ENCODE peak calls at places on chromosomes 2 and 18, in six cellular contexts. P, X, A, U, Z and K are unnamed samples.

GRCh38 chr2:227164745-227165350 is 424 bp downstream of the COL4A3 start:
- DNase-seq in A (no peak), P (no peak), Z (peak), X (no peak), U (no peak), K (peak)

GRCh38 chr18:59646946-59647307 is 50.3 kb downstream of the CCBE1 start:
- DNase-seq in Z (no peak), U (no peak), X (no peak), P (peak), A (no peak), K (no peak)

GRCh38 chr18:55097406-55098170 is 138.3 kb upstream of the CCDC68 start:
- DNase-seq in U (no peak), X (no peak), Z (peak), P (no peak), A (no peak), K (no peak)

GRCh38 chr2:85717308-85718005 is 23.3 kb downstream of the GNLY start:
- DNase-seq in A (no peak), X (no peak), Z (no peak), U (no peak), P (peak), K (no peak)

GRCh38 chr18:11147962-11148654 is 1.3 kb downstream of the PIEZO2 start:
- DNase-seq in A (no peak), P (no peak), X (no peak), U (no peak), Z (no peak), K (no peak)

GRCh38 chr2:29309090-29310054 is 194.2 kb downstream of the CLIP4 start:
- DNase-seq in P (peak), Z (peak), U (no peak), A (peak), X (peak), K (no peak)

GRCh38 chr2:133886735-133887675 is 318.7 kb upstream of the NCKAP5 start:
- DNase-seq in Z (peak), A (peak), U (peak), X (peak), P (peak), K (peak)

GRCh38 chr18:30889582-30890301 is 152.8 kb downstream of the DSC3 start:
- DNase-seq in Z (peak), A (no peak), P (no peak), U (no peak), X (no peak), K (no peak)

GRCh38 chr2:177171418-177171865 is 41.2 kb upstream of the HNRNPA3 start:
- DNase-seq in X (no peak), U (peak), Z (no peak), A (no peak), P (no peak), K (no peak)

GRCh38 chr2:159559034-159559433 is 57.3 kb downstream of the BAZ2B start:
- DNase-seq in P (no peak), X (no peak), A (no peak), U (no peak), Z (no peak), K (no peak)

GRCh38 chr2:190179754-190180312 is 117.3 kb upstream of the MSTN start:
- DNase-seq in X (no peak), A (no peak), P (no peak), U (no peak), Z (no peak), K (no peak)

GRCh38 chr18:76568726-76569125 is 73.7 kb upstream of the ZNF516 start:
- DNase-seq in U (no peak), A (no peak), X (no peak), P (no peak), Z (no peak), K (no peak)

GRCh38 chr2:228065686-228066085 is 115.8 kb downstream of the SPHKAP start:
- DNase-seq in X (no peak), A (no peak), Z (no peak), U (no peak), P (no peak), K (no peak)

GRCh38 chr18:527136-527535 is 26.6 kb upstream of the COLEC12 start:
- DNase-seq in P (peak), Z (no peak), X (no peak), A (no peak), U (no peak), K (no peak)

GRCh38 chr2:216448829-216449228 is 36.5 kb downstream of the SMARCAL1 start:
- DNase-seq in X (no peak), U (no peak), A (no peak), Z (no peak), P (no peak), K (no peak)

GRCh38 chr18:45828917-45829811 is 3.7 kb downstream of the SIGLEC15 start:
- DNase-seq in Z (peak), X (no peak), A (no peak), U (no peak), P (no peak), K (no peak)

GRCh38 chr2:197498937-197499593 is 575 bp downstream of the HSPD1 start:
- DNase-seq in U (no peak), X (peak), P (peak), Z (peak), A (peak), K (peak)

GRCh38 chr2:207289295-207290018 is 123.7 kb upstream of the KLF7 start:
- DNase-seq in A (no peak), Z (no peak), P (no peak), X (no peak), U (no peak), K (no peak)

GRCh38 chr18:46412831-46413371 is 244.1 kb downstream of the LOXHD1 start:
- DNase-seq in Z (peak), U (no peak), X (peak), A (no peak), P (no peak), K (no peak)

GRCh38 chr18:57533901-57534300 is 52.6 kb downstream of the FECH start:
- DNase-seq in Z (no peak), X (no peak), P (no peak), U (no peak), A (no peak), K (no peak)

GRCh38 chr2:112749755-112750559 is 14.5 kb downstream of the CKAP2L start:
- DNase-seq in U (no peak), P (peak), Z (peak), X (peak), A (peak), K (peak)

GRCh38 chr2:63840081-63840784 is 1.5 kb upstream of the UGP2 start:
- DNase-seq in Z (no peak), A (no peak), X (no peak), U (no peak), P (no peak), K (no peak)
- TF ChIP-seq CTCF in Z (no peak), A (no peak), X (no peak), U (no peak), P (no peak), K (no peak)

DNA sequence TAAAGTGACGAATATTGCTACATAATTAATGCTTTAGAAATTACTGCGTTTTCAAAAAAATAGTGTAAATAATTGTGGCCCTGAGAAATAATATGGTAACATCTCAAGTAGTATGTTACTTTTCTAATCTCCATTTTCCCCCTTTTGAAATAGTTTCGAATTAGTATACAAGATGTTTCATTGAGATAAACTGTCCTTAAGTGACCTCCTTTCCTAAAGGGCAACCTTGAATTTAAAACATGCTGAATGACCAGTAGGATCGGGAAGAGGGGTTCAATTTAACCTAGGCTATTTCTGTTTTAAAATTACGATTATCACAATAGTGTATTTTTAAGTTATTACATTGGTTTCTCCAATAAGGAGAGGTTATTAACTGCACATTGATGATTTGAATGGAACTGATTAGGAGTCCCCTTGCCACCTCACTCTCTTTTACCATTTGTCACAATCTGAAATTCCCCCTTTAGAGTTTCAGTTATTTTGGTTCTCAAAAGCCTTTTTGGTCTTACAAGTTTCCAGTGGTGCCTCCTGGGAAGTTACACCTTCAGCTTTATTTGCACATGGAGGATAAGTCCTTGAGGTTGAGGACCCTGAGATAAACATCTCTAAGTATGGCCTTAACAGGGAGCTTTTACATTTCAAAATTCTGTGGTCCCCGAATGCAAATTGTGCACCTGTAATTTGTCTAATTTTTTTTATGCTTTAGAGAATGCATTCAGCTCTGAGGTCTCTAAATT is 2.3 kb downstream of the ACTR3 start:
- DNase-seq in P (no peak), Z (no peak), X (no peak), U (no peak), A (no peak), K (no peak)
- H3K27ac ChIP-seq in P (peak), Z (peak), X (peak), U (peak), A (peak), K (peak)

GRCh38 chr2:105102001-105102400 is 64.1 kb downstream of the MRPS9 start:
- DNase-seq in X (no peak), P (no peak), Z (no peak), U (no peak), A (no peak), K (no peak)

GRCh38 chr2:105103481-105103880 is 65.6 kb downstream of the MRPS9 start:
- DNase-seq in A (no peak), X (no peak), Z (no peak), P (no peak), U (no peak), K (no peak)

GRCh38 chr2:105099153-105099552 is 61.3 kb downstream of the MRPS9 start:
- DNase-seq in U (no peak), Z (no peak), A (no peak), X (no peak), P (no peak), K (no peak)

GRCh38 chr2:105102963-105103421 is 65.1 kb downstream of the MRPS9 start:
- DNase-seq in Z (no peak), U (no peak), P (peak), X (no peak), A (no peak), K (no peak)

DNA sequence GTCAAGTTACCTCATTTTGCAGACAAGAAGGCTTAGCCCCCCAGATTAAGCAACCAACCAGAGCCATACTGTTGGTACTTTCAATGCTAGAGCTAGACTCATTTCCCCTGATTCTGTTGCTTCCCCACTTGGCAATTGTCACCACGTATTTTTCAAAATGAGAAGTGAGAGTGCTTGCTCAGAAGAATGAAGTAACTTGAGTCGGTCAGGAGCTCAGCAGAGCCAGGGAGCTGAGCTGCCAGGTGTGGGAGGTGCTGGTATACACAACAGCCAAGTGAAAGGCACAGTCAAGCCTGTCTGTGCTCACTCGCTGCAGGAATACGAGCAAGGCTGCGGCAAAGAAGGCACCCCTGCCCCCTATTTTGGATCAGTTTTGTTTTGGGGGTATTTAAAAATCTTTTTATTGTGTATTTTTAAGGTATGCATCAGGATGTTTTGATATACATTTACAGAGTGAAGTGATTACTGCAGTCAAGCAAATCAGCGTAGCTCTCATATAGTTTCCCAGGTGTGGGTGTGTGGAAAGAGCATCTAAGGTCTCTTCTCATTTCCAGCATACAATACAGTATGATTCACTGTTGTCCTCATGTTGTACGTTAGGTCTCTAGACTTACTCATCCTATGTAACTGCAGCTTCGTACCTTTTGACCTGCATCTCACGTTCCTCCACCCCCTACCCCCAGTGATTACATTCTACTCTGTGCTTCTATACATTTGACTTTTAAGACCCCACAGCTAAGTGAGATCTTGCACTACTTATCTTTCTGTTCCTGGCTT is 62.4 kb downstream of the MRPS9 start:
- DNase-seq in X (no peak), U (no peak), Z (no peak), A (no peak), P (no peak), K (no peak)
- H3K4me3 ChIP-seq in X (no peak), U (no peak), Z (no peak), A (no peak), P (no peak), K (peak)

GRCh38 chr18:79136742-79137141 is 67.5 kb downstream of the ATP9B start:
- DNase-seq in X (no peak), P (no peak), U (no peak), A (no peak), Z (no peak), K (no peak)
- TF ChIP-seq CTCF in X (no peak), P (no peak), U (no peak), A (no peak), Z (no peak), K (no peak)

DNA sequence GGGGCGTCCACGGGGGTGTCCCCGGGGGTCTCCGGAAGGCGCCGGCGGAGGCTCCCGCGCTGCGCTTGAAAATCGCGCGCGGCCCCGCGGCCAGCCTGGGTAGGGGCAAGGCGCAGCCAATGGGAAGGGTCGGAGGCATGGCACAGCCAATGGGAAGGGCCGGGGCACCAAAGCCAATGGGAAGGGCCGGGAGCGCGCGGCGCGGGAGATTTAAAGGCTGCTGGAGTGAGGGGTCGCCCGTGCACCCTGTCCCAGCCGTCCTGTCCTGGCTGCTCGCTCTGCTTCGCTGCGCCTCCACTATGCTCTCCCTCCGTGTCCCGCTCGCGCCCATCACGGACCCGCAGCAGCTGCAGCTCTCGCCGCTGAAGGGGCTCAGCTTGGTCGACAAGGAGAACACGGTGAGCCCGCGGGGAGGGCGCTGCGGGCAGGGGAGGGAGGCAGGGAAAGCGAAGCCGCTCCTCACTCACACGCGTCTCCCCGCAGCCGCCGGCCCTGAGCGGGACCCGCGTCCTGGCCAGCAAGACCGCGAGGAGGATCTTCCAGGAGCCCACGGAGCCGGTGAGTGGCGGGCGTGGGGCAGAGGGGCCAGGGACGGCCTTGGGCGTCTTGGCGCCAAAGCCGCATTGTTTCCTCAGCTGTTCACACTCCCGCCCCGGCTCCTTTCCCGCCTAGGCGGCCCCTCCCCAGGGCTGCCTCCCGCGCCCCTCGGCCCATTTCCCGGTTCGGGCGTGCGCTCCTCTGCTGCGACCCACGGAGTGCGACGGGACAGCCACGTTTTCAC is at the start of gene RRM2:
- DNase-seq in A (peak), P (peak), Z (peak), U (no peak), X (peak), K (peak)
- H3K27ac ChIP-seq in A (no peak), P (peak), Z (peak), U (peak), X (no peak), K (no peak)

GRCh38 chr2:7018261-7018701 is 101.1 kb downstream of the RNF144A start:
- DNase-seq in X (no peak), A (no peak), Z (no peak), U (no peak), P (no peak), K (no peak)
- H3K4me3 ChIP-seq in X (no peak), A (no peak), Z (no peak), U (no peak), P (no peak), K (no peak)

GRCh38 chr2:138066139-138066806 is 102.0 kb downstream of the HNMT start:
- DNase-seq in U (no peak), P (no peak), Z (no peak), X (no peak), A (no peak), K (no peak)
- TF ChIP-seq CTCF in U (no peak), P (no peak), Z (no peak), X (no peak), A (no peak), K (no peak)

GRCh38 chr2:168518555-168519066 is 62.5 kb downstream of the CERS6 start:
- DNase-seq in X (peak), Z (peak), A (no peak), U (no peak), P (peak), K (no peak)
- H3K27ac ChIP-seq in X (peak), Z (no peak), A (peak), U (peak), P (no peak), K (peak)

GRCh38 chr18:3605562-3606443 is 155.8 kb downstream of the TGIF1 start:
- DNase-seq in X (no peak), U (no peak), A (no peak), P (peak), Z (peak), K (no peak)

GRCh38 chr18:3604260-3604625 is 154.3 kb downstream of the TGIF1 start:
- DNase-seq in X (no peak), P (no peak), U (no peak), Z (no peak), A (no peak), K (no peak)

GRCh38 chr18:3599861-3600260 is 149.9 kb downstream of the TGIF1 start:
- DNase-seq in Z (no peak), A (no peak), U (no peak), P (no peak), X (no peak), K (no peak)

GRCh38 chr18:3604626-3605408 is 154.8 kb downstream of the TGIF1 start:
- DNase-seq in U (no peak), A (no peak), X (no peak), Z (peak), P (peak), K (no peak)

DNA sequence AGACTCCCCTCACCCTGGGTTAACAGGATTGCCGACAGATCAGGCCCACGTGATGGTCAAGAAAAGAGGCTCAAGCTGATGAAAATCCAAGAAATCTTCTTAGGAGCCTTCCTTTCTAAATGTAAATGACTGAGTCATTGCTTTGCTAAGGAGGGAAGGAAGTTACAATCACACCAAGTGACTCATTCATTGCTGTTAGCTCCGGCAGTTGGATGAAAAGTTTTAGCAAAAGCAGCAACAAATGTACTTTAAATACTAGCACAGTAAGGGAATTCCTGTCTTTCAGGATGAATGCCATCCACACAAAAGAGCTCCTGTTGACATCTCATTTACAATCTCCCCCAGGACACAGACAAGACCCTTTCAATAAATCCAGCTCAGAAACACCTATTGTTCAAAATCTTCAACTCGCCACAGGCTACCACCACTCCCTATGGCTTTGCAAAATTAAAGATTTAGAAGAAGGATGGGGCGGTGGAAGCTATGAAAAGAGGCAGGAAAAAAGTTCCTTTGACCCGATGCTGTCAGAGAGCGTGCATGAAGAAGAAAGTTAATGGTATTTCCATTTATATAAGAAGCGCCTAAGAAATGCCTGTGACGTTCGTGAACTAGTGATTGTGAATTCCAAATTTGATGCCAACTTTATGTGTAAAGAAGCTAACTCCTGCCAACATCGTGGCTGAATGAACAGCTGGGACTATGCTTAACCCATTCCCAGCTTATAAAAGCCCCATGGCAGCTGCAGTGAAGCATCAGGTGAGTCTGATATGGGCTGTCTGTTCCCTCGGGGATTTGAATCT is 153.7 kb downstream of the TGIF1 start:
- DNase-seq in P (peak), X (no peak), A (no peak), U (no peak), Z (peak), K (no peak)
- H3K4me3 ChIP-seq in P (peak), X (peak), A (peak), U (peak), Z (no peak), K (peak)